ENCODE peak calls at places on chromosome 1, in ten cellular contexts. U, E, O, H, C, G, K, S, N and T are unnamed samples.

GRCh38 chr1:211736351-211736915 is 61.0 kb upstream of the NEK2 start:
- DNase-seq in U (no peak), E (peak), O (no peak), H (no peak), C (no peak), G (peak), K (no peak), S (no peak), N (no peak), T (no peak)

GRCh38 chr1:186188004-186188539 is 187.0 kb downstream of the TPR start:
- DNase-seq in U (no peak), E (no peak), O (no peak), H (peak), C (peak), G (no peak), K (no peak), S (no peak), N (peak), T (no peak)

GRCh38 chr1:9542425-9542824 is 3.2 kb downstream of the SLC25A33 start:
- DNase-seq in U (no peak), E (no peak), O (no peak), H (peak), C (peak), G (no peak), K (no peak), S (peak), N (peak), T (no peak)

GRCh38 chr1:202018476-202019234 is 8.3 kb downstream of the ELF3 start:
- DNase-seq in U (no peak), E (peak), O (peak), H (no peak), C (no peak), G (no peak), K (peak), S (peak), N (no peak), T (no peak)

GRCh38 chr1:51044834-51045233 is 57.2 kb upstream of the C1orf185 start:
- DNase-seq in U (no peak), E (no peak), O (no peak), H (no peak), C (no peak), G (no peak), K (no peak), S (no peak), N (peak), T (no peak)

GRCh38 chr1:46131727-46132528 is 501 bp downstream of the PIK3R3 start:
- DNase-seq in U (no peak), E (peak), O (no peak), H (no peak), C (peak), G (peak), K (no peak), S (no peak), N (peak), T (peak)

GRCh38 chr1:44021156-44021555 is 10.1 kb downstream of the SLC6A9 start:
- DNase-seq in U (no peak), E (no peak), O (peak), H (no peak), C (no peak), G (no peak), K (no peak), S (no peak), N (no peak), T (no peak)

GRCh38 chr1:204791453-204792366 is 79.0 kb upstream of the NFASC start:
- DNase-seq in U (peak), E (peak), O (peak), H (no peak), C (peak), G (peak), K (peak), S (peak), N (peak), T (peak)

GRCh38 chr1:188652678-188653077 is 1823.9 kb downstream of the PLA2G4A start:
- DNase-seq in U (no peak), E (no peak), O (no peak), H (no peak), C (peak), G (no peak), K (no peak), S (no peak), N (peak), T (no peak)

GRCh38 chr1:87278791-87279190 is 49.9 kb upstream of the LMO4 start:
- DNase-seq in U (no peak), E (no peak), O (no peak), H (no peak), C (no peak), G (no peak), K (no peak), S (no peak), N (no peak), T (no peak)

GRCh38 chr1:64248065-64248464 is 44.6 kb downstream of the UBE2U start:
- DNase-seq in U (no peak), E (no peak), O (no peak), H (no peak), C (no peak), G (no peak), K (no peak), S (no peak), N (no peak), T (peak)

GRCh38 chr1:44679468-44679867 is 5.0 kb downstream of the ARMH1 start:
- DNase-seq in U (no peak), E (no peak), O (no peak), H (no peak), C (no peak), G (no peak), K (no peak), S (no peak), N (no peak), T (no peak)

GRCh38 chr1:218336353-218336752 is 8.8 kb upstream of the TGFB2 start:
- DNase-seq in U (no peak), E (no peak), O (no peak), H (no peak), C (peak), G (no peak), K (no peak), S (no peak), N (no peak), T (no peak)

GRCh38 chr1:6157528-6158174 is 22.5 kb downstream of the CHD5 start:
- DNase-seq in U (no peak), E (peak), O (peak), H (no peak), C (peak), G (peak), K (no peak), S (no peak), N (no peak), T (no peak)

GRCh38 chr1:147579532-147580199 is 38.4 kb downstream of the BCL9 start:
- DNase-seq in U (no peak), E (no peak), O (no peak), H (no peak), C (no peak), G (no peak), K (peak), S (no peak), N (peak), T (peak)

GRCh38 chr1:100523038-100523649 is 14.8 kb upstream of the GPR88 start:
- DNase-seq in U (no peak), E (no peak), O (no peak), H (peak), C (no peak), G (no peak), K (no peak), S (no peak), N (no peak), T (no peak)

GRCh38 chr1:56190975-56191768 is 388.2 kb downstream of the PLPP3 start:
- DNase-seq in U (no peak), E (no peak), O (no peak), H (peak), C (peak), G (no peak), K (no peak), S (no peak), N (peak), T (no peak)

GRCh38 chr1:236206548-236206947 is 64.2 kb downstream of the GPR137B start:
- DNase-seq in U (peak), E (no peak), O (no peak), H (no peak), C (no peak), G (no peak), K (no peak), S (peak), N (no peak), T (peak)

GRCh38 chr1:235588916-235589515 is 60.6 kb downstream of the GNG4 start:
- DNase-seq in U (no peak), E (no peak), O (no peak), H (peak), C (peak), G (peak), K (peak), S (no peak), N (no peak), T (no peak)

GRCh38 chr1:184260382-184260781 is 126.4 kb upstream of the C1orf21 start:
- DNase-seq in U (no peak), E (no peak), O (no peak), H (peak), C (peak), G (no peak), K (no peak), S (no peak), N (peak), T (no peak)

GRCh38 chr1:8880068-8880676 is 1.7 kb upstream of the ENO1 start:
- DNase-seq in U (no peak), E (no peak), O (no peak), H (peak), C (peak), G (no peak), K (peak), S (no peak), N (peak), T (no peak)

GRCh38 chr1:11598461-11598860 is 55.8 kb downstream of the FBXO2 start:
- DNase-seq in U (no peak), E (no peak), O (no peak), H (peak), C (no peak), G (no peak), K (no peak), S (no peak), N (no peak), T (no peak)

GRCh38 chr1:87950369-87950768 is 621.7 kb downstream of the LMO4 start:
- DNase-seq in U (no peak), E (no peak), O (no peak), H (no peak), C (no peak), G (peak), K (no peak), S (no peak), N (no peak), T (no peak)

GRCh38 chr1:226690460-226690982 is 48.6 kb downstream of the ITPKB start:
- DNase-seq in U (no peak), E (no peak), O (no peak), H (no peak), C (no peak), G (no peak), K (no peak), S (peak), N (no peak), T (no peak)

GRCh38 chr1:229262239-229262638 is 8.7 kb upstream of the RAB4A start:
- DNase-seq in U (no peak), E (no peak), O (no peak), H (no peak), C (no peak), G (no peak), K (no peak), S (no peak), N (no peak), T (no peak)

GRCh38 chr1:79945391-79945790 is 938.9 kb upstream of the ADGRL4 start:
- DNase-seq in U (no peak), E (no peak), O (no peak), H (no peak), C (no peak), G (no peak), K (no peak), S (no peak), N (no peak), T (no peak)

GRCh38 chr1:8134546-8135235 is 108.6 kb upstream of the ERRFI1 start:
- DNase-seq in U (no peak), E (no peak), O (no peak), H (no peak), C (peak), G (no peak), K (no peak), S (no peak), N (no peak), T (no peak)

GRCh38 chr1:42657981-42658879 is at the start of gene PPIH:
- DNase-seq in U (peak), E (peak), O (peak), H (peak), C (peak), G (peak), K (peak), S (peak), N (peak), T (peak)
- TF ChIP-seq CTCF in U (no peak), E (peak), O (no peak), H (no peak), C (peak), G (peak), K (peak), S (no peak), N (no peak), T (peak)

DNA sequence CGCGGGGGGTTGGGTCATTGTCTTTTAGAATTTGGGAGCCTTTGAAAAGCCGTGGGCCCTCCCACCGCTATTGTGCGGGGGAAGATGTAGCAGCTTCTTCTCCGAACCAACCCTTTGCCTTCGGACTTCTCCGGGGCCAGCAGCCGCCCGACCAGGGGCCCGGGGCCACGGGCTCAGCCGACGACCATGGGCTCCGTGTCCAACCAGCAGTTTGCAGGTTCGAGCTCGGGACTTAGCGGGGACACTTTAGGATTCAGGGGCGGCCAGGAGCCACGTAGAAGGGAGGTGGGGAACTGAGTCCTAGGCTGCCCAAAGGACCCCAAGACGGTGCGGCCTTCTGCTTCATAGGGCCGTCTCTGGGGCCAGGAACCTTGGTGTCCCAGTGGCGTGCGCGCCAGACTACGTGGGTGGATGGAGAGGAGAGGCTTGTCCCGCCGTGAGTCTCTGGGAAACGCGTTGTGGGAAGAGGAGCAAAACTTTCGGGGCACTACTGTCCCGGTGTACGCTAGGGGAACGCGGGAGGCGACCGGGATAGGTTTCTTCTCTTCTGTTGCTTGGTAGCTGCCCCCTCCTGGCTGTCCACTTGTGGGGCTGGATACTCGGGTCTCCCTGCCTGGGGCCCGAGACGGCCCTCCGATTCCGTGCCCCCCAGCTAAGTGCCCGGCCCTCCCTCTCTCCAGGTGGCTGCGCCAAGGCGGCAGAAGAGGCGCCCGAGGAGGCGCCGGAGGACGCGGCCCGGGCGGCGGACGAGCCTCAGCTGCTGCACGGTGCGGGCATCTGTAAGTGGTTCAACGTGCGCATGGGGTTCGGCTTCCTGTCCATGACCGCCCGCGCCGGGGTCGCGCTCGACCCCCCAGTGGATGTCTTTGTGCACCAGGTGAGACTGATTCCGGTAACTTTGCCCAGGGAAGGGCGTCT is at the start of gene LIN28A:
- DNase-seq in U (peak), E (no peak), O (peak), H (no peak), C (no peak), G (no peak), K (no peak), S (peak), N (no peak), T (peak)
- TF ChIP-seq CTCF in U (no peak), E (no peak), O (no peak), H (no peak), C (no peak), G (no peak), K (no peak), S (no peak), N (no peak), T (no peak)

GRCh38 chr1:2556277-2557145 is at the start of gene TNFRSF14:
- DNase-seq in U (no peak), E (peak), O (peak), H (no peak), C (peak), G (no peak), K (peak), S (peak), N (peak), T (no peak)
- TF ChIP-seq CTCF in U (no peak), E (no peak), O (no peak), H (no peak), C (peak), G (no peak), K (no peak), S (peak), N (peak), T (no peak)

DNA sequence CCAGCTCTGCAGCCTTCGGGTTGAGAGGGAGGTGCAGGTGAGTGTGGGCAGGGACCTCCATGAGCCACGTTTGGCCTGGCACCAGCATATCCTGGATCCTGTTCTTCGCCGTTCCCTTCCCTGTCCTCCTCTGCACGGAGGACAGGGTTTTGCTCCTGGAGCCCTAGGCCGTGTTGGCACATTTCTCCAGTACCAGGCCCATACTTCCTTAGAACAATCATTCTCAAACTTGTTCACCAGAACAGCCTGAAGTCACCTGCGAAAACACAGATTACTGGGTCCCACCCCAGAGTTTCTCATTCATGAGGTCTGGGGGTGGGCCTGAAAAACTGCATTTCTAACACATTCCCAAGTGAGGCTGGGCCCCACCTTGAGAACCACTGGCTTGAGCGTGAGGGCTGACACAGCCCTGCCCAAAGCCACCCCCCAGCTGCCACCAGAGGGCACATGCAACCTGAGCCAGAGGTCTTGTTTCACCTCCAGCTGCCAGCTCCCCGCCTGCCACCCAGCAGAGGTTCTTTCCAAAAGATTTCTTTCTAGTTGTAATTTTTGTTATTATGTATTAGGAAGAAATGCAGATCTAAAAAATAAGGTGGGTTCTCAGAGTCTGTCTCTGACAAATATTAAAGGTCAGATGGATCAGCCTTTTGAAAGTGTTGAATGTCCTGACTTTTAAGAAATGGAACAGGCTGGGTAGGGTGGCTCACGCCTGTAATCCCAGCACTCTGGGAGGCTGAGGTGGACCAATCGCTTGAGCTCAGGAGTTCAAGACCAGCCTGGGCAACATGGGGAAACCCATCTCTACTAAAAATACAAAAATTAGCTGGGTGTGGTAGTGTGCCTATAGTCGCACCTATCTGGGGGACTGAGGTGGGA is 39.6 kb upstream of the LDLRAP1 start:
- DNase-seq in U (peak), E (peak), O (peak), H (no peak), C (no peak), G (no peak), K (peak), S (peak), N (no peak), T (peak)
- TF ChIP-seq CTCF in U (peak), E (peak), O (peak), H (peak), C (peak), G (peak), K (peak), S (peak), N (peak), T (peak)

GRCh38 chr1:246613131-246613758 is 47.0 kb downstream of the CNST start:
- DNase-seq in U (no peak), E (no peak), O (no peak), H (no peak), C (no peak), G (no peak), K (no peak), S (no peak), N (no peak), T (no peak)

GRCh38 chr1:246607466-246607865 is 41.2 kb downstream of the CNST start:
- DNase-seq in U (no peak), E (no peak), O (no peak), H (no peak), C (no peak), G (no peak), K (no peak), S (no peak), N (no peak), T (no peak)

GRCh38 chr1:246609632-246610031 is 43.4 kb downstream of the CNST start:
- DNase-seq in U (no peak), E (no peak), O (no peak), H (peak), C (no peak), G (no peak), K (no peak), S (no peak), N (no peak), T (no peak)

GRCh38 chr1:246608616-246609376 is 42.5 kb downstream of the CNST start:
- DNase-seq in U (no peak), E (peak), O (peak), H (peak), C (peak), G (no peak), K (peak), S (no peak), N (peak), T (no peak)
- TF ChIP-seq CTCF in U (no peak), E (peak), O (no peak), H (peak), C (peak), G (no peak), K (no peak), S (peak), N (peak), T (no peak)

GRCh38 chr1:73813726-73814125 is 384.2 kb downstream of the LRRIQ3 start:
- DNase-seq in U (no peak), E (no peak), O (no peak), H (no peak), C (no peak), G (no peak), K (no peak), S (peak), N (no peak), T (no peak)
- TF ChIP-seq CTCF in U (no peak), E (no peak), O (no peak), H (no peak), C (no peak), G (no peak), K (no peak), S (no peak), N (no peak), T (no peak)

GRCh38 chr1:212964102-212964501 is 13.8 kb downstream of the VASH2 start:
- DNase-seq in U (no peak), E (no peak), O (no peak), H (no peak), C (no peak), G (no peak), K (no peak), S (no peak), N (no peak), T (no peak)

GRCh38 chr1:212960932-212961331 is 10.6 kb downstream of the VASH2 start:
- DNase-seq in U (no peak), E (no peak), O (no peak), H (no peak), C (no peak), G (no peak), K (no peak), S (no peak), N (no peak), T (no peak)

GRCh38 chr1:212959266-212960220 is 9.2 kb downstream of the VASH2 start:
- DNase-seq in U (no peak), E (no peak), O (no peak), H (no peak), C (no peak), G (no peak), K (no peak), S (no peak), N (no peak), T (no peak)

GRCh38 chr1:212966619-212967018 is 16.3 kb downstream of the VASH2 start:
- DNase-seq in U (no peak), E (no peak), O (no peak), H (no peak), C (no peak), G (no peak), K (no peak), S (no peak), N (no peak), T (no peak)

GRCh38 chr1:212962509-212962908 is 12.2 kb downstream of the VASH2 start:
- DNase-seq in U (no peak), E (no peak), O (no peak), H (no peak), C (no peak), G (no peak), K (no peak), S (no peak), N (no peak), T (no peak)
- TF ChIP-seq CTCF in U (no peak), E (no peak), O (no peak), H (no peak), C (no peak), G (no peak), K (no peak), S (no peak), N (no peak), T (no peak)

GRCh38 chr1:76865696-76866291 is 1.5 kb upstream of the ST6GALNAC5 start:
- DNase-seq in U (no peak), E (no peak), O (no peak), H (peak), C (no peak), G (no peak), K (no peak), S (no peak), N (no peak), T (no peak)
- TF ChIP-seq CTCF in U (no peak), E (no peak), O (no peak), H (no peak), C (no peak), G (no peak), K (no peak), S (no peak), N (no peak), T (no peak)